ENCODE peak calls at places on chromosomes 1 and 21, in six cellular contexts. G is GM12878, B is HepG2, N is A549, F is upper lobe of left lung, T is K562. C is an unnamed sample.

GRCh38 chr1:7299329-7299799 is 471.7 kb upstream of the VAMP3 start:
- ATAC-seq in B (no peak), G (no peak), T (no peak), N (peak; percentile 88), F (no peak), C (peak; percentile 82)

GRCh38 chr1:150236614-150236934 is 662 bp upstream of the ANP32E start:
- ATAC-seq in T (no peak), B (no peak), F (no peak), G (no peak), N (no peak), C (no peak)

GRCh38 chr1:43004587-43005459 is 46.2 kb upstream of the SLC2A1 start:
- ATAC-seq in G (no peak), F (no peak), B (no peak), N (no peak), T (no peak), C (no peak)

GRCh38 chr1:160558679-160559078 is 20.6 kb downstream of the CD84 start:
- ATAC-seq in T (no peak), G (no peak), B (no peak), F (no peak), N (no peak), C (no peak)

GRCh38 chr1:77282866-77283539 is 1.2 kb downstream of the AK5 start:
- ATAC-seq in G (no peak), T (no peak), N (peak; percentile 6), B (peak; percentile 24), F (peak; percentile 19), C (no peak)

GRCh38 chr21:33566514-33566913 is 22.0 kb downstream of the DONSON start:
- ATAC-seq in N (no peak), B (no peak), F (no peak), G (no peak), T (no peak), C (no peak)

GRCh38 chr1:219144659-219145313 is 28.9 kb upstream of the LYPLAL1 start:
- ATAC-seq in T (no peak), G (no peak), B (no peak), N (no peak), F (no peak), C (no peak)

GRCh38 chr1:90850181-90850924 is 133.3 kb upstream of the BARHL2 start:
- ATAC-seq in N (peak; percentile 43), T (peak; percentile 64), B (peak; percentile 67), G (peak; percentile 8), F (no peak), C (peak; percentile 34)

GRCh38 chr1:29648798-29649374 is 412.6 kb downstream of the PTPRU start:
- ATAC-seq in B (no peak), T (no peak), G (no peak), F (no peak), N (no peak), C (no peak)

GRCh38 chr1:85118751-85119150 is 70.5 kb upstream of the MCOLN3 start:
- ATAC-seq in G (no peak), B (no peak), F (peak; percentile 41), N (no peak), T (no peak), C (no peak)

GRCh38 chr1:182442333-182442732 is 7.6 kb upstream of the RGSL1 start:
- ATAC-seq in T (no peak), G (no peak), B (no peak), N (no peak), F (no peak), C (no peak)

GRCh38 chr1:226987179-226987536 is 47.1 kb downstream of the COQ8A start:
- ATAC-seq in N (no peak), F (no peak), B (no peak), G (no peak), T (no peak), C (no peak)

GRCh38 chr1:113027008-113027407 is 46.0 kb upstream of the LRIG2 start:
- ATAC-seq in T (no peak), F (no peak), G (no peak), B (peak; percentile 90), N (no peak), C (no peak)

GRCh38 chr1:205748398-205749093 is 1.4 kb downstream of the NUCKS1 start:
- ATAC-seq in N (peak; percentile 26), B (peak; percentile 14), F (no peak), G (peak; percentile 11), T (peak; percentile 25), C (no peak)

GRCh38 chr1:226980565-226981385 is 40.7 kb downstream of the COQ8A start:
- ATAC-seq in F (no peak), G (no peak), T (no peak), N (no peak), B (no peak), C (no peak)

GRCh38 chr1:167439301-167439988 is 78.9 kb downstream of the CD247 start:
- ATAC-seq in G (peak; percentile 64), N (peak; percentile 42), T (peak; percentile 61), B (peak; percentile 53), F (peak; percentile 15), C (no peak)

GRCh38 chr1:38403667-38404066 is 357.1 kb upstream of the POU3F1 start:
- ATAC-seq in B (no peak), N (no peak), F (no peak), G (no peak), T (no peak), C (no peak)

GRCh38 chr1:162670928-162671663 is 38.8 kb downstream of the DDR2 start:
- ATAC-seq in N (peak; percentile 41), T (peak; percentile 29), B (no peak), F (peak; percentile 55), G (no peak), C (peak; percentile 84)

GRCh38 chr1:177490240-177490639 is 319.5 kb downstream of the BRINP2 start:
- ATAC-seq in N (no peak), B (peak; percentile 39), F (peak; percentile 46), G (no peak), T (no peak), C (no peak)

GRCh38 chr21:22374218-22374969 is 1376.2 kb downstream of the NCAM2 start:
- ATAC-seq in B (no peak), G (no peak), F (no peak), N (no peak), T (no peak), C (no peak)

DNA sequence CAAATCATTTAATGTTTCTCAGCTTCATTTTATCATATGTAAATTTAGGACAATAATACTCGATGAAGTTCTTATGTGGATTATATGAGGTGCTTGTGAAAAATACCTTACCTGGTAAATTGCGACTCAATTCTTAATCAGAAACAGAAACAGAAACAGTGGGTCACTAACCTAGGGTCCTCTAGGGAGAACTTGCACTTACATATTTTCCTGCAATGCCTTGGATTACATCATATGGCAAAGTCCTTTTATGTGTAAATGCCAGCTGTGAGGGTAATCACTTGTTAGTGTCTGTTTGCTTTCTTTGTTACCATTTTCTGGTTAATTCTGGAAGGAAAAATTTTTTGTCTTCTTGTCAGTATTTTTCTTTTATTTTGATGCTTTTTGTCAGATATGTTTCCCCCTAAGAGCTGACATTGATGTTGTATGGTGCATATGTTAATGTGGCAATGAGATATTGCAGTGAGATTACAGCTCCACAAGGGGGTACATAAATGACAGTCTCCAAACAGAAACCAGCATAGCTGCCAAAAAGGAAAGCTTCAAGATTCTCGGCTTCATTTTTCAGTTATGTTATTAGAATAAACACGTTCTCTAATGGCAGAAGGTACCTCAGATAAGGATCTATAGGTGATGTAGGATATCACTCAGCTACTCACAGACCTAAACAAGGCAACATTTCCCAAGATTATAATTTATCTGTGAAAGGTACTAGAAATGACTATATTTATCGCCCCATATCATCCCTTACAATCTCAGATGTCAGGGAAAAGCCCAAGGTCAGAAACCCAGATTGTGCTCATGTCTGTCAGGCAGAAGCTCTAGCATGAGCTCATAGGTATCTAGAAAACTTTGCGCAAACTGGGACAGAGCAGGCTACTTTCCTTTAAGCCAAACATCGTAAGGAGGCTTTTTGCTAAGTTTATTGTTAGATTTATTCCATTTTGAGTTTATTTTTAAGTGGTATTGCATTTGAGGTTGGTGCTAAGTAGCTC is 119.9 kb downstream of the FASLG start:
- ATAC-seq in G (peak; percentile 86), F (no peak), B (no peak), N (no peak), T (no peak), C (no peak)
- TF ChIP-seq CTCF in G (peak; percentile 19), F (no peak), B (no peak), N (no peak), T (peak; percentile 20), C (no peak)

GRCh38 chr21:42521384-42521783 is 7.7 kb downstream of the SLC37A1 start:
- ATAC-seq in F (no peak), T (no peak), N (no peak), G (no peak), B (no peak), C (no peak)

GRCh38 chr21:42515708-42516502 is 2.3 kb downstream of the SLC37A1 start:
- ATAC-seq in T (no peak), G (no peak), F (peak; percentile 83), B (no peak), N (no peak), C (no peak)

GRCh38 chr21:42520628-42521253 is 7.1 kb downstream of the SLC37A1 start:
- ATAC-seq in B (peak; percentile 73), N (no peak), G (no peak), T (peak; percentile 91), F (no peak), C (no peak)

GRCh38 chr21:42518626-42519025 is 5.0 kb downstream of the SLC37A1 start:
- ATAC-seq in G (no peak), F (no peak), T (no peak), B (no peak), N (no peak), C (no peak)

DNA sequence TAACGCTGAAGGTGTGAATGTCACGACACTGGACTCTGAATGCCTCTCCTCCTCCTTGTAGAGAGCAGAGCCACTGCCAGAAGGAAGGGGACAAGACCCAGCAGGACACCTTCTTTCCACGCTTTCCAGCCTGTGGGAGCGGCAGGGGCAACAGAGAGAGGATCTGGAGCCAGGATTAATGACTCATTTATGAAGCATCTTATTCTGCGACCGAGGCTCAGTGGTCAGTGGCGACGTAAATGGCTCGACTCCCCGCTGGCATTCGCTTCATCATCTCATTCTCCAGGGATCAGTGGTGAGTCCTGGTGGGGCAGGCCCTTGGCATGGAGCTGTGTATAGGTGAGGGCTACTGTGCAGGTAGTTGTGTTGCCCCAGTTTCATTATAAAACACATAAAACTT is 4.6 kb downstream of the SLC37A1 start:
- ATAC-seq in G (no peak), F (no peak), N (peak; percentile 51), B (no peak), T (no peak), C (no peak)
- TF ChIP-seq EP300 in G (no peak), F (no peak), N (no peak), B (no peak), T (no peak), C (no peak)

DNA sequence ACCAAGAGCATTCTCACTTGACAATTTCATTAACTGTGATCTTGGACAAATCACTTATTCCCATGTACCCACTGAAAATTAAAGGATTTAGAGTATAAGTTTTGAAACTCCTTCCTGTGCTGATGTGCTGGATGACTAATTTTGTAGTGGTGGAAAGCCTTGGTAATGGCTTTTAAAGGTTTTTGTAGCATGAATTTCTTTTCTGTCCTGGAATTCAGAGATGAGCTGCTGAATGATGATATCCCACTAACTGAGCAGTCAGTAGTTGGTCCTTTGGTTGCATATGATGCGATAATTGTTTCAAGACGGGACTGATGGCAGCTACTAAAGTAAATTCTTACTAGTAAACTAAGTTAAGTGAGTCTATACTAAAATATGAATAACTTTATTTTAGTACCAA is 5.2 kb downstream of the RPL5 start:
- ATAC-seq in F (no peak), G (no peak), T (no peak), B (no peak), N (no peak), C (no peak)
- H3K4me1 ChIP-seq in F (peaks cover 29% of the 10 kb centered on the region), G (no peaks in the 10 kb centered on the region), T (peaks cover 6% of the 10 kb centered on the region), B (peaks cover 69% of the 10 kb centered on the region), N (peaks cover 47% of the 10 kb centered on the region), C (peaks cover 23% of the 10 kb centered on the region)

DNA sequence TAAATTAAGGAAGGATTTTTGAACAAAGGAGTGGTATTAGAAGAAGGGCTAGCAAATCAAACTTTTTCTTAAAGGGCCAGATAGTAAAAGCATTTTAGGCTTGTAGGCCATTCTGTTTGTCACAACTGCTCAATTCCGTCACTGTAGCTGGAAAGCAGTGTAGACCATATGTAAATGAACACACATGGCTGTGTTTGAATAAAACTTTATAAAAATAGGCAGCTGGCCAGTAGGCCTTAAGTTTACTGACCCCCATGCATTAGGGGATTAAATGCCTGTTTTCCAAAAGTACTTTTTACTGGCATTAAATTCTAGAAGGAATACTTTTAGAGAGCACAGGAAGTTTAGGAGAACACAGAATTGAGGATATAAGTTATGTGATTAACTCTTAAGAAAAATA is 8.9 kb downstream of the IVNS1ABP start:
- ATAC-seq in T (no peak), G (no peak), F (no peak), N (no peak), B (no peak), C (no peak)
- TF ChIP-seq CTCF in T (no peak), G (no peak), F (no peak), N (no peak), B (no peak), C (no peak)

C was measured in gastroesophageal sphincter.